ENCODE peak calls at places on chromosomes 3 and 15, in six cellular contexts. G, O, F, X, P and B are unnamed samples.
A peak's percentile ranks its signal among the peaks of the same experiment; 100 is the strongest.

GRCh38 chr3:13214847-13215472 is 141.7 kb upstream of the IQSEC1 start:
- DNase-seq in X (no peak), F (no peak), G (no peak), O (no peak), P (no peak), B (no peak)

GRCh38 chr3:139460096-139460495 is 16.2 kb downstream of the RBP2 start:
- DNase-seq in P (no peak), F (no peak), X (no peak), G (no peak), O (no peak), B (no peak)

GRCh38 chr15:60592386-60593339 is 113.7 kb upstream of the ICE2 start:
- DNase-seq in P (peak; percentile 94), X (peak; percentile 91), G (peak; percentile 88), F (peak; percentile 92), O (peak; percentile 91), B (peak; percentile 86)

GRCh38 chr3:128307029-128307633 is 153.8 kb downstream of the EEFSEC start:
- DNase-seq in F (peak; percentile 41), P (no peak), G (no peak), X (no peak), O (no peak), B (no peak)

GRCh38 chr3:169494982-169495381 is 168.5 kb downstream of the MECOM start:
- DNase-seq in G (no peak), P (no peak), F (no peak), O (no peak), X (no peak), B (no peak)

GRCh38 chr3:129867506-129868124 is 25.9 kb downstream of the TMCC1 start:
- DNase-seq in P (no peak), F (no peak), G (no peak), O (no peak), X (no peak), B (no peak)

GRCh38 chr3:153244961-153245360 is 82.9 kb downstream of the RAP2B start:
- DNase-seq in G (no peak), O (no peak), F (no peak), X (no peak), P (no peak), B (no peak)

GRCh38 chr3:152213086-152213674 is 55.5 kb upstream of the MBNL1 start:
- DNase-seq in F (no peak), G (no peak), P (no peak), O (no peak), X (no peak), B (no peak)

GRCh38 chr3:119529883-119530282 is 29.5 kb downstream of the CD80 start:
- DNase-seq in P (no peak), O (no peak), G (no peak), X (no peak), F (no peak), B (no peak)

GRCh38 chr3:127822836-127823589 is 698 bp upstream of the MGLL start:
- DNase-seq in G (peak; percentile 63), F (peak; percentile 64), P (peak; percentile 52), X (peak; percentile 38), O (peak; percentile 79), B (peak; percentile 54)

GRCh38 chr3:107064445-107065060 is 312.7 kb upstream of the CCDC54 start:
- DNase-seq in G (peak; percentile 79), X (no peak), F (peak; percentile 85), P (peak; percentile 63), O (peak; percentile 60), B (peak; percentile 51)

GRCh38 chr15:83475551-83475950 is 28.4 kb downstream of the SH3GL3 start:
- DNase-seq in P (no peak), F (no peak), G (no peak), X (no peak), O (no peak), B (no peak)

GRCh38 chr3:194095464-194095863 is 40.5 kb upstream of the HES1 start:
- DNase-seq in G (peak; percentile 72), F (no peak), P (peak; percentile 64), O (peak; percentile 78), X (peak; percentile 66), B (peak; percentile 72)

GRCh38 chr3:149599236-149599635 is 58.6 kb downstream of the WWTR1 start:
- DNase-seq in G (peak; percentile 69), X (no peak), O (peak; percentile 80), F (no peak), P (no peak), B (no peak)

GRCh38 chr3:60696559-60697125 is 554.6 kb downstream of the FHIT start:
- DNase-seq in G (no peak), X (no peak), O (no peak), F (no peak), P (peak; percentile 23), B (no peak)

GRCh38 chr3:156548041-156548687 is 6.8 kb downstream of the SSR3 start:
- DNase-seq in G (no peak), O (no peak), F (no peak), X (no peak), P (no peak), B (no peak)
- H3K4me1 ChIP-seq in G (peaks cover 81% of the 10 kb centered on the region), O (peaks cover 4% of the 10 kb centered on the region), F (peaks cover 11% of the 10 kb centered on the region), X (peaks cover 56% of the 10 kb centered on the region), P (peaks cover 6% of the 10 kb centered on the region), B (peaks cover 8% of the 10 kb centered on the region)

DNA sequence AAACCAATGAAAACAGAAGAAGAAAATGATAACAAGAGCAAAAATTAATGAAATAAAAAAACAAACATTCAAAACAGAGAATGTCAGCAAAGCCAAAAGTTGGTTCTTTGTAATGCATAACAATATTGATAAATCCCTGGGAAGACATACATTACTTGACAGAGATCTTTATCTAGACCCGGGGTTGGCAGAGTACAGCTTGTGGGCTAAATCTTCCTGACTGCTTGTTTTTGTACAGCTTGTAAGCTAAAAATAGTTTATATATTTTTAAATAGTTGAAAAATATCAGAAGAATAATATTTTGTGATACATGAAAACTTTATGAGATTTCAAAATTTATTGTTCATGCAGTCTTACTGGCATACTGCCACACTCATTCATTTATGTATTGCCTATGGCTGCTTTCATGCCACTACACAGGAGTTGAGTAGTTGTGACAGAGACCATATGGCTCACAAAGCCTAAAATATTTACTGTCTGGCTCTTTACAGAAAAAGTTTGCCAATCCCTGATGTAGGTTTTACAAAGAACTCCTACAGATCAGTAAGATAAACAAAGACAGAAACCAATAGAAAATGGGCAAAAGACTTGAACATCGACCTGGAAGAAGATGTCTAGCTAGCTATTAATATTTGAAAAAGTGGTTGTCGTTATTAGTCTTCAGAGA is 87.3 kb downstream of the NEO1 start:
- DNase-seq in F (no peak), G (no peak), O (no peak), P (no peak), X (no peak), B (no peak)
- H3K36me3 ChIP-seq in F (no peaks in the 10 kb centered on the region), G (no peaks in the 10 kb centered on the region), O (no peaks in the 10 kb centered on the region), P (no peaks in the 10 kb centered on the region), X (no peaks in the 10 kb centered on the region), B (no peaks in the 10 kb centered on the region)

GRCh38 chr3:114645392-114645791 is 351.6 kb downstream of the TIGIT start:
- DNase-seq in P (no peak), O (no peak), F (no peak), X (no peak), G (no peak), B (no peak)
- H3K4me1 ChIP-seq in P (peaks cover 4% of the 10 kb centered on the region), O (no peaks in the 10 kb centered on the region), F (no peaks in the 10 kb centered on the region), X (peaks cover 5% of the 10 kb centered on the region), G (peaks cover 11% of the 10 kb centered on the region), B (peaks cover 3% of the 10 kb centered on the region)

GRCh38 chr3:47491777-47492176 is 16.0 kb upstream of the SCAP start:
- DNase-seq in G (no peak), P (no peak), O (no peak), F (no peak), X (no peak), B (no peak)
- H3K36me3 ChIP-seq in G (peaks cover 54% of the 10 kb centered on the region), P (no peaks in the 10 kb centered on the region), O (peaks cover 5% of the 10 kb centered on the region), F (no peaks in the 10 kb centered on the region), X (no peaks in the 10 kb centered on the region), B (peaks cover 35% of the 10 kb centered on the region)

GRCh38 chr3:111735271-111735758 is 123.8 kb upstream of the PHLDB2 start:
- DNase-seq in X (no peak), O (no peak), P (peak; percentile 33), G (no peak), F (peak; percentile 71), B (no peak)

GRCh38 chr3:111732248-111732879 is 126.7 kb upstream of the PHLDB2 start:
- DNase-seq in O (no peak), P (no peak), X (peak; percentile 69), F (peak; percentile 63), G (no peak), B (peak; percentile 79)

GRCh38 chr3:111733154-111733553 is 125.9 kb upstream of the PHLDB2 start:
- DNase-seq in G (no peak), X (no peak), F (peak; percentile 49), P (no peak), O (no peak), B (no peak)

GRCh38 chr3:111734652-111735051 is 124.4 kb upstream of the PHLDB2 start:
- DNase-seq in X (no peak), F (no peak), P (no peak), G (no peak), O (no peak), B (no peak)

DNA sequence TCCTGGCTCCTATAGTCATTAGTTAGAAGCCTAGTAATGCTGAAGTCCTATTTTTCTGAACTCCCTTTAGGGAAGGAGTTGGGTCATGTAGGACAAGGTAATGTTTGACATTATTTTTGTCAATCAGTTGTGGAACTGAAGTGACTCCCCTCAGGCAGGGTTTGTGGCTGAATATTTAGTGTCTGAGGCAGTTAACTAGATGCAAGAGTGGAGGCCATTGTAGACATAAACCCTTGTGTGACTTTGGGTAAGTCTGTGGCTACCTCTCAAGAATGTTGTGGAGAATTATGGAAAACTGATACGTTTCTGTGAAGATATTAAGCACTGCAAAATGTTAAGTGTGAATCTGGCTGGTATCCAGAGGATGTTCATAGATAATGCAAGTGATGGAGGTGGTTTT is 125.2 kb upstream of the PHLDB2 start:
- DNase-seq in G (no peak), P (no peak), O (no peak), X (no peak), F (no peak), B (no peak)
- H3K4me1 ChIP-seq in G (peaks cover 57% of the 10 kb centered on the region), P (peaks cover 17% of the 10 kb centered on the region), O (peaks cover 2% of the 10 kb centered on the region), X (peaks cover 45% of the 10 kb centered on the region), F (peaks cover 30% of the 10 kb centered on the region), B (peaks cover 50% of the 10 kb centered on the region)

DNA sequence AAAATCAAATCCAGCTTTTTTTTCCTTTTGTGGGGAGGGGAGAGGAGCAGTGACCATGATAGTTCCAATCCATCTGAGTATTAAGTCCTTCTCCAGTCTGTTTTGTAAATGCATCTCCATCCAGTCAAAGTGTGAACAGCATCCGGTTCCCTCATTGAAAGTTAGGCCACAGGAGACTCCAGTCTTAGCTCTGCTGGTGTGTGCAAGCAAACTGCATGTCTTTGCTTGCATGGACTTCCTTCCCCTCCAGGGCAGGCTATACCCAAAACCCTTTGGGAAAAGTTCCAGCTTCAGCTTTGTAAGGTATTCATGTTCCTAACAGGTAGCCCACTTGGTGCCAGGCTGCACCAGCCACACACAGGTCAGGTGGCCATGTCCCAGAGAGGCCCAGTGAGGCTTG is 3.1 kb upstream of the MAN2C1 start:
- DNase-seq in O (no peak), G (no peak), X (no peak), P (no peak), F (no peak), B (no peak)
- H3K36me3 ChIP-seq in O (peaks cover 10% of the 10 kb centered on the region), G (peaks cover 76% of the 10 kb centered on the region), X (peaks cover 13% of the 10 kb centered on the region), P (no peaks in the 10 kb centered on the region), F (no peaks in the 10 kb centered on the region), B (peaks cover 65% of the 10 kb centered on the region)

DNA sequence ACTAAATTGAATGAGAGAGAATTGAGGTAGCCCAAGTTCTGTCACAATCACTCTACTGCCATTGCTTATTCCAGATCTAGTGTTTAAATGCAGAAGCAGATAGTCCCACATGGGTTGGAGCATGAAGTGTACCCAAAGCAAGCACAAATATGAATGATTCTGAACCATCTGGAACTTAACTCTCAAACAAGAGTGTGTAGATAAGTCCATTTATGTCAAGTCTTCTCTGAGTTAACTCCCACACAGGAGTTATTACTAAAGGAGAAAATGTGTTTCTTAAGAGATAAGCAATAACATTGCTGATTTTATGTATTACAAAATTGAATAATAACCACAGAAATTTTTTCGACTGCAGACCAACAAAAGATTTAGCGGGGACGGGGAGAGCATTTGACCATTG is 33.6 kb downstream of the PAQR9 start:
- DNase-seq in O (no peak), P (no peak), F (no peak), G (no peak), X (no peak), B (no peak)
- H3K4me1 ChIP-seq in O (no peaks in the 10 kb centered on the region), P (no peaks in the 10 kb centered on the region), F (no peaks in the 10 kb centered on the region), G (no peaks in the 10 kb centered on the region), X (no peaks in the 10 kb centered on the region), B (no peaks in the 10 kb centered on the region)